ENCODE peak calls at places on chromosomes 7 and 10, in ten cellular contexts. One of them, this sample, is unnamed.

GRCh38 chr7:73704640-73705550 is 14.6 kb downstream of the STX1A start:
- DNase-seq in psoas muscle: no peak
- DNase-seq in lower leg skin: no peak
- DNase-seq in spleen: no peak
- DNase-seq in heart left ventricle: no peak
- DNase-seq in left lung: peak; percentile 72
- DNase-seq in cardiac fibroblast: peak; percentile 94
- DNase-seq in dorsolateral prefrontal cortex: no peak
- DNase-seq in AG04450: no peak
- DNase-seq in hepatocyte: peak; percentile 20
- DNase-seq in this sample: no peak

GRCh38 chr10:36531621-36532020 is 593.8 kb upstream of the ANKRD30A start:
- DNase-seq in hepatocyte: no peak
- DNase-seq in AG04450: no peak
- DNase-seq in lower leg skin: no peak
- DNase-seq in left lung: no peak
- DNase-seq in spleen: no peak
- DNase-seq in psoas muscle: no peak
- DNase-seq in dorsolateral prefrontal cortex: no peak
- DNase-seq in heart left ventricle: no peak
- DNase-seq in cardiac fibroblast: peak; percentile 65
- DNase-seq in this sample: peak; percentile 56

GRCh38 chr10:124723826-124724225 is 20.4 kb downstream of the FAM53B start:
- DNase-seq in dorsolateral prefrontal cortex: no peak
- DNase-seq in AG04450: no peak
- DNase-seq in hepatocyte: no peak
- DNase-seq in psoas muscle: no peak
- DNase-seq in cardiac fibroblast: no peak
- DNase-seq in left lung: peak; percentile 8
- DNase-seq in spleen: no peak
- DNase-seq in heart left ventricle: no peak
- DNase-seq in lower leg skin: no peak
- DNase-seq in this sample: no peak

GRCh38 chr7:108246227-108246837 is 116.2 kb upstream of the LAMB4 start:
- DNase-seq in spleen: no peak
- DNase-seq in heart left ventricle: no peak
- DNase-seq in left lung: no peak
- DNase-seq in lower leg skin: no peak
- DNase-seq in dorsolateral prefrontal cortex: no peak
- DNase-seq in AG04450: peak; percentile 70
- DNase-seq in psoas muscle: no peak
- DNase-seq in hepatocyte: peak; percentile 52
- DNase-seq in cardiac fibroblast: peak; percentile 99
- DNase-seq in this sample: peak; percentile 98

GRCh38 chr10:14569274-14570060 is 205.2 kb downstream of the FAM107B start:
- DNase-seq in dorsolateral prefrontal cortex: no peak
- DNase-seq in hepatocyte: no peak
- DNase-seq in cardiac fibroblast: no peak
- DNase-seq in left lung: no peak
- DNase-seq in psoas muscle: no peak
- DNase-seq in AG04450: no peak
- DNase-seq in heart left ventricle: no peak
- DNase-seq in lower leg skin: no peak
- DNase-seq in spleen: peak; percentile 80
- DNase-seq in this sample: no peak

GRCh38 chr10:95513941-95514392 is 47.2 kb downstream of the SORBS1 start:
- DNase-seq in AG04450: no peak
- DNase-seq in lower leg skin: no peak
- DNase-seq in cardiac fibroblast: peak; percentile 42
- DNase-seq in psoas muscle: peak; percentile 76
- DNase-seq in dorsolateral prefrontal cortex: peak; percentile 40
- DNase-seq in left lung: no peak
- DNase-seq in spleen: no peak
- DNase-seq in hepatocyte: no peak
- DNase-seq in heart left ventricle: peak; percentile 56
- DNase-seq in this sample: peak; percentile 42

GRCh38 chr7:46004965-46005364 is 83.9 kb upstream of the IGFBP3 start:
- DNase-seq in left lung: no peak
- DNase-seq in AG04450: no peak
- DNase-seq in psoas muscle: no peak
- DNase-seq in cardiac fibroblast: no peak
- DNase-seq in heart left ventricle: no peak
- DNase-seq in lower leg skin: no peak
- DNase-seq in dorsolateral prefrontal cortex: no peak
- DNase-seq in spleen: no peak
- DNase-seq in hepatocyte: no peak
- DNase-seq in this sample: no peak

GRCh38 chr10:52740913-52741675 is 31.5 kb downstream of the MBL2 start:
- DNase-seq in AG04450: no peak
- DNase-seq in lower leg skin: no peak
- DNase-seq in left lung: no peak
- DNase-seq in cardiac fibroblast: peak; percentile 46
- DNase-seq in hepatocyte: peak; percentile 55
- DNase-seq in psoas muscle: no peak
- DNase-seq in spleen: no peak
- DNase-seq in dorsolateral prefrontal cortex: no peak
- DNase-seq in heart left ventricle: no peak
- DNase-seq in this sample: no peak

GRCh38 chr10:132704008-132704814 is 81.7 kb downstream of the NKX6-2 start:
- DNase-seq in dorsolateral prefrontal cortex: no peak
- DNase-seq in psoas muscle: peak; percentile 25
- DNase-seq in lower leg skin: no peak
- DNase-seq in heart left ventricle: no peak
- DNase-seq in hepatocyte: no peak
- DNase-seq in cardiac fibroblast: no peak
- DNase-seq in AG04450: no peak
- DNase-seq in spleen: peak; percentile 54
- DNase-seq in left lung: no peak
- DNase-seq in this sample: no peak

GRCh38 chr7:818031-818699 is 14.1 kb upstream of the SUN1 start:
- DNase-seq in heart left ventricle: no peak
- DNase-seq in psoas muscle: no peak
- DNase-seq in spleen: peak; percentile 54
- DNase-seq in cardiac fibroblast: peak; percentile 79
- DNase-seq in AG04450: no peak
- DNase-seq in hepatocyte: no peak
- DNase-seq in dorsolateral prefrontal cortex: no peak
- DNase-seq in left lung: no peak
- DNase-seq in lower leg skin: no peak
- DNase-seq in this sample: peak; percentile 83

GRCh38 chr7:67100956-67101361 is 104.3 kb downstream of the TYW1 start:
- DNase-seq in spleen: no peak
- DNase-seq in hepatocyte: peak; percentile 25
- DNase-seq in heart left ventricle: no peak
- DNase-seq in dorsolateral prefrontal cortex: no peak
- DNase-seq in psoas muscle: no peak
- DNase-seq in lower leg skin: no peak
- DNase-seq in AG04450: no peak
- DNase-seq in left lung: no peak
- DNase-seq in cardiac fibroblast: no peak
- DNase-seq in this sample: no peak

GRCh38 chr10:62045765-62046521 is 144.4 kb downstream of the ARID5B start:
- DNase-seq in spleen: no peak
- DNase-seq in psoas muscle: no peak
- DNase-seq in heart left ventricle: no peak
- DNase-seq in hepatocyte: peak; percentile 73
- DNase-seq in left lung: no peak
- DNase-seq in cardiac fibroblast: peak; percentile 92
- DNase-seq in lower leg skin: no peak
- DNase-seq in AG04450: peak; percentile 73
- DNase-seq in dorsolateral prefrontal cortex: no peak
- DNase-seq in this sample: peak; percentile 77

GRCh38 chr10:116522803-116523381 is 22.8 kb upstream of the PNLIP start:
- DNase-seq in dorsolateral prefrontal cortex: no peak
- DNase-seq in left lung: no peak
- DNase-seq in psoas muscle: no peak
- DNase-seq in hepatocyte: no peak
- DNase-seq in AG04450: no peak
- DNase-seq in cardiac fibroblast: no peak
- DNase-seq in spleen: no peak
- DNase-seq in lower leg skin: no peak
- DNase-seq in heart left ventricle: no peak
- DNase-seq in this sample: no peak

GRCh38 chr7:50416509-50417299 is 33.4 kb downstream of the FIGNL1 start:
- DNase-seq in AG04450: no peak
- DNase-seq in cardiac fibroblast: no peak
- DNase-seq in spleen: peak; percentile 69
- DNase-seq in psoas muscle: no peak
- DNase-seq in lower leg skin: no peak
- DNase-seq in dorsolateral prefrontal cortex: no peak
- DNase-seq in heart left ventricle: no peak
- DNase-seq in left lung: no peak
- DNase-seq in hepatocyte: no peak
- DNase-seq in this sample: no peak

GRCh38 chr10:69502589-69502988 is 51.3 kb downstream of the TSPAN15 start:
- DNase-seq in spleen: peak; percentile 47
- DNase-seq in hepatocyte: no peak
- DNase-seq in AG04450: no peak
- DNase-seq in lower leg skin: no peak
- DNase-seq in left lung: no peak
- DNase-seq in psoas muscle: no peak
- DNase-seq in cardiac fibroblast: no peak
- DNase-seq in heart left ventricle: no peak
- DNase-seq in dorsolateral prefrontal cortex: peak; percentile 1
- DNase-seq in this sample: no peak

GRCh38 chr10:75431180-75432111 is at the start of gene LRMDA:
- DNase-seq in dorsolateral prefrontal cortex: no peak
- DNase-seq in AG04450: no peak
- DNase-seq in lower leg skin: no peak
- DNase-seq in left lung: peak; percentile 63
- DNase-seq in hepatocyte: peak; percentile 58
- DNase-seq in psoas muscle: peak; percentile 68
- DNase-seq in cardiac fibroblast: peak; percentile 28
- DNase-seq in heart left ventricle: peak; percentile 64
- DNase-seq in spleen: peak; percentile 90
- DNase-seq in this sample: peak; percentile 34

GRCh38 chr10:89615824-89616223 is 29.2 kb downstream of the PANK1 start:
- DNase-seq in spleen: no peak
- DNase-seq in hepatocyte: no peak
- DNase-seq in heart left ventricle: no peak
- DNase-seq in lower leg skin: no peak
- DNase-seq in psoas muscle: no peak
- DNase-seq in AG04450: no peak
- DNase-seq in cardiac fibroblast: peak; percentile 48
- DNase-seq in left lung: no peak
- DNase-seq in dorsolateral prefrontal cortex: no peak
- DNase-seq in this sample: peak; percentile 55

GRCh38 chr10:13528138-13528874 is 508 bp downstream of the BEND7 start:
- DNase-seq in lower leg skin: no peak
- DNase-seq in hepatocyte: peak; percentile 74
- DNase-seq in psoas muscle: peak; percentile 54
- DNase-seq in left lung: no peak
- DNase-seq in dorsolateral prefrontal cortex: peak; percentile 25
- DNase-seq in spleen: peak; percentile 79
- DNase-seq in heart left ventricle: peak; percentile 26
- DNase-seq in cardiac fibroblast: no peak
- DNase-seq in AG04450: no peak
- DNase-seq in this sample: peak; percentile 34

GRCh38 chr7:44073664-44074348 is 8.4 kb upstream of the PGAM2 start:
- DNase-seq in spleen: peak; percentile 98
- DNase-seq in dorsolateral prefrontal cortex: peak; percentile 50
- DNase-seq in heart left ventricle: peak; percentile 91
- DNase-seq in AG04450: no peak
- DNase-seq in left lung: peak; percentile 90
- DNase-seq in cardiac fibroblast: peak; percentile 76
- DNase-seq in psoas muscle: peak; percentile 92
- DNase-seq in lower leg skin: peak; percentile 72
- DNase-seq in hepatocyte: no peak
- DNase-seq in this sample: peak; percentile 67

GRCh38 chr7:142752376-142753225 is 3.3 kb downstream of the PRSS1 start:
- DNase-seq in lower leg skin: no peak
- DNase-seq in left lung: no peak
- DNase-seq in psoas muscle: no peak
- DNase-seq in dorsolateral prefrontal cortex: no peak
- DNase-seq in hepatocyte: no peak
- DNase-seq in spleen: no peak
- DNase-seq in AG04450: no peak
- DNase-seq in cardiac fibroblast: no peak
- DNase-seq in heart left ventricle: no peak
- DNase-seq in this sample: no peak
- H3K4me3 ChIP-seq in lower leg skin: no peak overlapping the region
- H3K4me3 ChIP-seq in left lung: no peak overlapping the region
- H3K4me3 ChIP-seq in psoas muscle: no peak overlapping the region
- H3K4me3 ChIP-seq in dorsolateral prefrontal cortex: no peak overlapping the region
- H3K4me3 ChIP-seq in hepatocyte: no peak overlapping the region
- H3K4me3 ChIP-seq in spleen: no peak overlapping the region
- H3K4me3 ChIP-seq in AG04450: no peak overlapping the region
- H3K4me3 ChIP-seq in cardiac fibroblast: no peak overlapping the region
- H3K4me3 ChIP-seq in heart left ventricle: no peak overlapping the region
- H3K4me3 ChIP-seq in this sample: no peak overlapping the region

DNA sequence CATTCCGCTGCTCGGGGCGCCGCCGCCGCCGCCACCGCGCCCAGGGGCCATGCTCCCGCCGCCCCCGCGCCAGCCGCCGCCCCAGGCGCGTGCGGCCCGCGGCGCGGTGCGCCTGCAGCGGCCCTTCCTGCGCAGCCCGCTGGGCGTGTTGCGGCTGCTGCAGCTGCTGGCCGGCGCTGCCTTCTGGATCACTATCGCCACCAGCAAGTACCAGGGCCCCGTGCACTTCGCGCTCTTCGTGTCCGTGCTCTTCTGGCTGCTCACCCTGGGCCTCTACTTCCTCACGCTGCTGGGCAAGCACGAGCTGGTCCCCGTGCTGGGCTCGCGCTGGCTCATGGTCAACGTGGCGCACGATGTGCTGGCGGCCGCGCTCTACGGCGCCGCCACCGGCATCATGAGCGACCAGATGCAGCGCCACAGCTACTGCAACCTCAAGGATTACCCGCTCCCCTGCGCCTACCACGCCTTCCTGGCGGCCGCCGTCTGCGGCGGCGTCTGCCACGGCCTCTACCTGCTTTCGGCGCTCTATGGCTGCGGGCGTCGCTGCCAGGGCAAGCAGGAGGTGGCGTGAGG is 384 bp downstream of the MARVELD1 start:
- DNase-seq in dorsolateral prefrontal cortex: peak; percentile 73
- DNase-seq in lower leg skin: peak; percentile 65
- DNase-seq in cardiac fibroblast: peak; percentile 77
- DNase-seq in spleen: peak; percentile 89
- DNase-seq in AG04450: no peak
- DNase-seq in heart left ventricle: peak; percentile 80
- DNase-seq in psoas muscle: peak; percentile 88
- DNase-seq in left lung: peak; percentile 77
- DNase-seq in hepatocyte: peak; percentile 88
- DNase-seq in this sample: peak; percentile 89
- TF ChIP-seq CTCF in dorsolateral prefrontal cortex: peak; percentile 25
- TF ChIP-seq CTCF in lower leg skin: no peak
- TF ChIP-seq CTCF in cardiac fibroblast: peak; percentile 22
- TF ChIP-seq CTCF in spleen: peak; percentile 35
- TF ChIP-seq CTCF in AG04450: peak; percentile 20
- TF ChIP-seq CTCF in heart left ventricle: peak; percentile 27
- TF ChIP-seq CTCF in psoas muscle: no peak
- TF ChIP-seq CTCF in left lung: no peak
- TF ChIP-seq CTCF in hepatocyte: peak; percentile 17
- TF ChIP-seq CTCF in this sample: peak; percentile 5

GRCh38 chr7:33932832-33933468 is 27.6 kb downstream of the BMPER start:
- DNase-seq in heart left ventricle: peak; percentile 78
- DNase-seq in lower leg skin: peak; percentile 73
- DNase-seq in dorsolateral prefrontal cortex: peak; percentile 90
- DNase-seq in AG04450: peak; percentile 61
- DNase-seq in left lung: peak; percentile 76
- DNase-seq in cardiac fibroblast: peak; percentile 94
- DNase-seq in psoas muscle: peak; percentile 89
- DNase-seq in hepatocyte: peak; percentile 84
- DNase-seq in spleen: peak; percentile 88
- DNase-seq in this sample: peak; percentile 94
- H3K4me3 ChIP-seq in heart left ventricle: no peak overlapping the region
- H3K4me3 ChIP-seq in lower leg skin: no peak overlapping the region
- H3K4me3 ChIP-seq in dorsolateral prefrontal cortex: peak overlapping the region; percentile 54
- H3K4me3 ChIP-seq in AG04450: no peak overlapping the region
- H3K4me3 ChIP-seq in left lung: no peak overlapping the region
- H3K4me3 ChIP-seq in cardiac fibroblast: no peak overlapping the region
- H3K4me3 ChIP-seq in psoas muscle: peak overlapping the region; percentile 51
- H3K4me3 ChIP-seq in hepatocyte: no peak overlapping the region
- H3K4me3 ChIP-seq in spleen: no peak overlapping the region
- H3K4me3 ChIP-seq in this sample: no peak overlapping the region

GRCh38 chr7:130341882-130342281 is 2.7 kb upstream of the CPA5 start:
- DNase-seq in lower leg skin: no peak
- DNase-seq in hepatocyte: no peak
- DNase-seq in AG04450: no peak
- DNase-seq in psoas muscle: no peak
- DNase-seq in cardiac fibroblast: no peak
- DNase-seq in dorsolateral prefrontal cortex: no peak
- DNase-seq in left lung: no peak
- DNase-seq in spleen: no peak
- DNase-seq in heart left ventricle: no peak
- DNase-seq in this sample: no peak
- TF ChIP-seq CTCF in lower leg skin: no peak
- TF ChIP-seq CTCF in hepatocyte: no peak
- TF ChIP-seq CTCF in AG04450: no peak
- TF ChIP-seq CTCF in psoas muscle: no peak
- TF ChIP-seq CTCF in cardiac fibroblast: no peak
- TF ChIP-seq CTCF in dorsolateral prefrontal cortex: no peak
- TF ChIP-seq CTCF in left lung: no peak
- TF ChIP-seq CTCF in spleen: no peak
- TF ChIP-seq CTCF in heart left ventricle: no peak
- TF ChIP-seq CTCF in this sample: no peak